ENCODE peak calls at places on chromosomes 3 and 15, in nine cellular contexts. One of them, this sample, is unnamed.

GRCh38 chr15:56244811-56245576 is 1.3 kb upstream of the RFX7 start:
- DNase-seq in epithelial cell of esophagus: no peak
- DNase-seq in sigmoid colon: no peak
- DNase-seq in lower leg skin: peak
- DNase-seq in Peyer's patch: peak
- DNase-seq in HL-60: peak
- DNase-seq in CD8-positive, alpha-beta T cell: peak
- DNase-seq in AG10803: no peak
- DNase-seq in NB4: peak
- DNase-seq in this sample: no peak

GRCh38 chr3:143167956-143168355 is 48.4 kb downstream of the CHST2 start:
- DNase-seq in epithelial cell of esophagus: peak
- DNase-seq in sigmoid colon: no peak
- DNase-seq in lower leg skin: no peak
- DNase-seq in Peyer's patch: no peak
- DNase-seq in HL-60: no peak
- DNase-seq in CD8-positive, alpha-beta T cell: no peak
- DNase-seq in AG10803: no peak
- DNase-seq in NB4: no peak
- DNase-seq in this sample: no peak

GRCh38 chr3:13479332-13479581 is 849 bp upstream of the HDAC11 start:
- DNase-seq in epithelial cell of esophagus: peak
- DNase-seq in sigmoid colon: no peak
- DNase-seq in lower leg skin: no peak
- DNase-seq in Peyer's patch: peak
- DNase-seq in HL-60: no peak
- DNase-seq in CD8-positive, alpha-beta T cell: no peak
- DNase-seq in AG10803: no peak
- DNase-seq in NB4: no peak
- DNase-seq in this sample: no peak

GRCh38 chr3:21839181-21839580 is 88.2 kb upstream of the ZNF385D start:
- DNase-seq in epithelial cell of esophagus: no peak
- DNase-seq in sigmoid colon: no peak
- DNase-seq in lower leg skin: no peak
- DNase-seq in Peyer's patch: no peak
- DNase-seq in HL-60: no peak
- DNase-seq in CD8-positive, alpha-beta T cell: no peak
- DNase-seq in AG10803: peak
- DNase-seq in NB4: no peak
- DNase-seq in this sample: no peak

GRCh38 chr3:70771426-70772147 is 459.1 kb upstream of the MDFIC2 start:
- DNase-seq in epithelial cell of esophagus: peak
- DNase-seq in sigmoid colon: no peak
- DNase-seq in lower leg skin: no peak
- DNase-seq in Peyer's patch: no peak
- DNase-seq in HL-60: no peak
- DNase-seq in CD8-positive, alpha-beta T cell: no peak
- DNase-seq in AG10803: peak
- DNase-seq in NB4: no peak
- DNase-seq in this sample: no peak

GRCh38 chr15:28935316-28935715 is 49.5 kb downstream of the APBA2 start:
- DNase-seq in epithelial cell of esophagus: no peak
- DNase-seq in sigmoid colon: peak
- DNase-seq in lower leg skin: no peak
- DNase-seq in Peyer's patch: no peak
- DNase-seq in HL-60: peak
- DNase-seq in CD8-positive, alpha-beta T cell: peak
- DNase-seq in AG10803: no peak
- DNase-seq in NB4: peak
- DNase-seq in this sample: no peak

GRCh38 chr3:160134964-160135363 is 90.3 kb upstream of the C3orf80 start:
- DNase-seq in epithelial cell of esophagus: peak
- DNase-seq in sigmoid colon: no peak
- DNase-seq in lower leg skin: no peak
- DNase-seq in Peyer's patch: no peak
- DNase-seq in HL-60: peak
- DNase-seq in CD8-positive, alpha-beta T cell: no peak
- DNase-seq in AG10803: peak
- DNase-seq in NB4: peak
- DNase-seq in this sample: no peak

GRCh38 chr3:184626942-184627341 is 65.4 kb downstream of the EPHB3 start:
- DNase-seq in epithelial cell of esophagus: no peak
- DNase-seq in sigmoid colon: no peak
- DNase-seq in lower leg skin: no peak
- DNase-seq in Peyer's patch: no peak
- DNase-seq in HL-60: no peak
- DNase-seq in CD8-positive, alpha-beta T cell: no peak
- DNase-seq in AG10803: no peak
- DNase-seq in NB4: no peak
- DNase-seq in this sample: no peak

GRCh38 chr15:45868109-45868691 is 233.4 kb downstream of the SQOR start:
- DNase-seq in epithelial cell of esophagus: no peak
- DNase-seq in sigmoid colon: no peak
- DNase-seq in lower leg skin: no peak
- DNase-seq in Peyer's patch: no peak
- DNase-seq in HL-60: peak
- DNase-seq in CD8-positive, alpha-beta T cell: no peak
- DNase-seq in AG10803: no peak
- DNase-seq in NB4: peak
- DNase-seq in this sample: no peak

GRCh38 chr3:4271834-4272233 is 31.3 kb upstream of the SETMAR start:
- DNase-seq in epithelial cell of esophagus: peak
- DNase-seq in sigmoid colon: no peak
- DNase-seq in lower leg skin: no peak
- DNase-seq in Peyer's patch: no peak
- DNase-seq in HL-60: no peak
- DNase-seq in CD8-positive, alpha-beta T cell: no peak
- DNase-seq in AG10803: peak
- DNase-seq in NB4: peak
- DNase-seq in this sample: peak

GRCh38 chr3:12722205-12722604 is 36.9 kb downstream of the TMEM40 start:
- DNase-seq in epithelial cell of esophagus: no peak
- DNase-seq in sigmoid colon: no peak
- DNase-seq in lower leg skin: no peak
- DNase-seq in Peyer's patch: peak
- DNase-seq in HL-60: no peak
- DNase-seq in CD8-positive, alpha-beta T cell: no peak
- DNase-seq in AG10803: no peak
- DNase-seq in NB4: no peak
- DNase-seq in this sample: no peak

GRCh38 chr15:55998478-55998877 is 5.1 kb upstream of the NEDD4 start:
- DNase-seq in epithelial cell of esophagus: peak
- DNase-seq in sigmoid colon: no peak
- DNase-seq in lower leg skin: no peak
- DNase-seq in Peyer's patch: no peak
- DNase-seq in HL-60: no peak
- DNase-seq in CD8-positive, alpha-beta T cell: no peak
- DNase-seq in AG10803: no peak
- DNase-seq in NB4: no peak
- DNase-seq in this sample: no peak

GRCh38 chr15:67843571-67844387 is 3.9 kb upstream of the RNU6-1 start:
- DNase-seq in epithelial cell of esophagus: no peak
- DNase-seq in sigmoid colon: peak
- DNase-seq in lower leg skin: no peak
- DNase-seq in Peyer's patch: no peak
- DNase-seq in HL-60: no peak
- DNase-seq in CD8-positive, alpha-beta T cell: no peak
- DNase-seq in AG10803: no peak
- DNase-seq in NB4: peak
- DNase-seq in this sample: no peak

GRCh38 chr15:26757156-26757555 is 15.7 kb downstream of the GABRB3 start:
- DNase-seq in epithelial cell of esophagus: no peak
- DNase-seq in sigmoid colon: no peak
- DNase-seq in lower leg skin: no peak
- DNase-seq in Peyer's patch: no peak
- DNase-seq in HL-60: no peak
- DNase-seq in CD8-positive, alpha-beta T cell: no peak
- DNase-seq in AG10803: no peak
- DNase-seq in NB4: no peak
- DNase-seq in this sample: no peak

GRCh38 chr3:50373146-50373864 is 14.0 kb upstream of the TMEM115 start:
- DNase-seq in epithelial cell of esophagus: no peak
- DNase-seq in sigmoid colon: no peak
- DNase-seq in lower leg skin: no peak
- DNase-seq in Peyer's patch: no peak
- DNase-seq in HL-60: no peak
- DNase-seq in CD8-positive, alpha-beta T cell: no peak
- DNase-seq in AG10803: no peak
- DNase-seq in NB4: no peak
- DNase-seq in this sample: no peak

GRCh38 chr3:45226206-45226915 is at the start of gene TMEM158:
- DNase-seq in epithelial cell of esophagus: peak
- DNase-seq in sigmoid colon: peak
- DNase-seq in lower leg skin: peak
- DNase-seq in Peyer's patch: peak
- DNase-seq in HL-60: peak
- DNase-seq in CD8-positive, alpha-beta T cell: peak
- DNase-seq in AG10803: peak
- DNase-seq in NB4: peak
- DNase-seq in this sample: no peak

DNA sequence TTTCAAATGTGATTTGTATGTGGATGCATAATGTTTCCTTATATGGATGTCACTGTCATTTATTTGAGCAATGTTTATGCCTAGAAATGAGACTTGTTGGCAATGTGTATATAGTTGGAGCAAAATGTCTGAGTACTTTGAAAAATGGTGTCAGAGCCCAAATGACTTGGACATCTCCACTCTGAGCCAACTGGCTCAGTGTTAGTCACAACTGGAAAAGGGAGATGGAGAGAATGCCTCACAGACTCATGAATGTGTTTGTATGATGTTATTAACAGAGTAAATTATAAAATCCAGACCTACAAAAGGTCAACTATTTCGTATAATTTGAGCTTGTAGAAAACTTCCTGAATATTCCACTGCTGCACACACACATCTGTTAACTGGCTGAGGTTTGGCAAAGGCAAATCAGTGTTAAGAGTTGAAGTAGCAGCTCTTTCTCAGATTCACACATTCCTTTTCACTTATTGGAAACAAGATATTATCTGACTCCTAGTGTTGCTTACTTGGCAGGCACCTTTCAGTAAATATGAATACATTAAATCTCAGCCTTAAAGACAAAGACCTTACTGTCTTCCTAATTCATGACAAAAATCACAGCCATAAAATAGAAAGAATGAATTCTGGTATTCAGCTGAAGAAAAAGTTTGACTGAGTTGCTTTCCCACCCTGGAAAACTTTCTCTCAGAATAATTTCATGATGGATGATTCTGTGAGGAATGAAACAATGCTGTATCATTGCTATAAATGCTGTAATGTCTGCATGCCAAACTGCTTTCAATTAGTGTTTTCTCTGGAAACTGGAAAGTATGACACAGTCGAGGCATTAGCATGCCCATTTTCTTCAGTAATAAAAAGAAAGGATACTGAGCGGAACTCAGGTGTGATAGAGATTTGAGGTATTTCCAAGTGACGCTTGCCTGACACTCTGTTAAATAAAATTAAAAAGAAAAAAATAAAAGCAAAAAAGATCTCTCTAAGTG is 27.0 kb downstream of the ADIPOQ start:
- DNase-seq in epithelial cell of esophagus: peak
- DNase-seq in sigmoid colon: no peak
- DNase-seq in lower leg skin: no peak
- DNase-seq in Peyer's patch: no peak
- DNase-seq in HL-60: no peak
- DNase-seq in CD8-positive, alpha-beta T cell: no peak
- DNase-seq in AG10803: no peak
- DNase-seq in NB4: no peak
- DNase-seq in this sample: no peak
- TF ChIP-seq CTCF in epithelial cell of esophagus: no peak
- TF ChIP-seq CTCF in sigmoid colon: no peak
- TF ChIP-seq CTCF in lower leg skin: no peak
- TF ChIP-seq CTCF in Peyer's patch: no peak
- TF ChIP-seq CTCF in HL-60: no peak
- TF ChIP-seq CTCF in CD8-positive, alpha-beta T cell: no peak
- TF ChIP-seq CTCF in AG10803: no peak
- TF ChIP-seq CTCF in NB4: no peak
- TF ChIP-seq CTCF in this sample: no peak

GRCh38 chr15:38059665-38060064 is 125.2 kb downstream of the TMCO5A start:
- DNase-seq in epithelial cell of esophagus: peak
- DNase-seq in sigmoid colon: no peak
- DNase-seq in lower leg skin: no peak
- DNase-seq in Peyer's patch: no peak
- DNase-seq in HL-60: no peak
- DNase-seq in CD8-positive, alpha-beta T cell: no peak
- DNase-seq in AG10803: no peak
- DNase-seq in NB4: no peak
- DNase-seq in this sample: no peak
- H3K4me3 ChIP-seq in epithelial cell of esophagus: no peak
- H3K4me3 ChIP-seq in sigmoid colon: no peak
- H3K4me3 ChIP-seq in lower leg skin: no peak
- H3K4me3 ChIP-seq in Peyer's patch: no peak
- H3K4me3 ChIP-seq in HL-60: no peak
- H3K4me3 ChIP-seq in CD8-positive, alpha-beta T cell: no peak
- H3K4me3 ChIP-seq in AG10803: no peak
- H3K4me3 ChIP-seq in NB4: no peak
- H3K4me3 ChIP-seq in this sample: no peak

GRCh38 chr3:127632035-127632434 is 3.0 kb downstream of the PODXL2 start:
- DNase-seq in epithelial cell of esophagus: no peak
- DNase-seq in sigmoid colon: no peak
- DNase-seq in lower leg skin: no peak
- DNase-seq in Peyer's patch: no peak
- DNase-seq in HL-60: no peak
- DNase-seq in CD8-positive, alpha-beta T cell: no peak
- DNase-seq in AG10803: no peak
- DNase-seq in NB4: no peak
- DNase-seq in this sample: no peak
- TF ChIP-seq CTCF in epithelial cell of esophagus: no peak
- TF ChIP-seq CTCF in sigmoid colon: no peak
- TF ChIP-seq CTCF in lower leg skin: no peak
- TF ChIP-seq CTCF in Peyer's patch: no peak
- TF ChIP-seq CTCF in HL-60: no peak
- TF ChIP-seq CTCF in CD8-positive, alpha-beta T cell: no peak
- TF ChIP-seq CTCF in AG10803: no peak
- TF ChIP-seq CTCF in NB4: no peak
- TF ChIP-seq CTCF in this sample: no peak

DNA sequence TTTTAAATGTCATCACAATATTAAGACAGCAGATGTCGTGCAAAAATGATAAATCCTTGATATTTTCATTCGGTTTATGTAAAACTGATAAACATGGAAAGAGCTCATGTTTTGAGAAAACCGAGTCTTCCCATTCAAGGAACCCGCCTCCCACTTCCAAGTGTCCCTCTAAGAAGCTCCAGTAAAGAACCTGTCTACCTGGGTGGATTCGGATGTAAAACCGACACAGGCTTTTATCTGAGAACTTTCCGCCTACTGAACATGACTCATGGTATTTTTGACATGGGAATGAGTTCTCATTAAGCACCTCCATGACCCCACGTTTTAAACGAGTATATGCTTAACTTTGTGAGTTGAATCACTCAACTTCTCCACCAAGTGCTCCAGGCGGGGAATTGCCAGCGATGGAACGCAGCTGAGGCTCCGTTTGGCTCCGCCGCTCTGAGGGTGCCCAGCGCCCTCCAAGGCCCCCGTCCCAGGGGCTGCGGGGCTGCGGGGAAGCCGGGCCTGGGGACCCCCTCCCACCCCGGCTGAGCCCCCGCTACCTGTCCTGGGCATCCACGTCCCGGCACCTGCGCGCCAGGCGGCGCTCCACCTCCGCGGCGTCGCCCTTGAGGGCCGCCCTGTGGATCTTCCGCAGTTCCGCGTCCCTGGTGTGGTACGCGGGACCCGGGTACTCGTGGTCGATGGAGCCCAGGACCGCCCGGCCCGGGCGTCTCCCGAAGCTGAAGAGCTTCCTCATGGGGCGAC is 119.9 kb downstream of the LMLN start:
- DNase-seq in epithelial cell of esophagus: peak
- DNase-seq in sigmoid colon: no peak
- DNase-seq in lower leg skin: no peak
- DNase-seq in Peyer's patch: no peak
- DNase-seq in HL-60: peak
- DNase-seq in CD8-positive, alpha-beta T cell: peak
- DNase-seq in AG10803: no peak
- DNase-seq in NB4: peak
- DNase-seq in this sample: no peak
- H3K4me3 ChIP-seq in epithelial cell of esophagus: peak
- H3K4me3 ChIP-seq in sigmoid colon: peak
- H3K4me3 ChIP-seq in lower leg skin: no peak
- H3K4me3 ChIP-seq in Peyer's patch: peak
- H3K4me3 ChIP-seq in HL-60: peak
- H3K4me3 ChIP-seq in CD8-positive, alpha-beta T cell: peak
- H3K4me3 ChIP-seq in AG10803: peak
- H3K4me3 ChIP-seq in NB4: peak
- H3K4me3 ChIP-seq in this sample: peak